ENCODE peak calls at places on chromosomes 7 and 10, in ten cellular contexts. T is fibroblast of pulmonary artery, A is GM13977, G is fibroblast of lung, O is astrocyte of the spinal cord, F is left ventricle myocardium inferior, M is bronchial epithelial cell, B is transverse colon, N is heart left ventricle, P is endothelial cell. L is an unnamed sample.

GRCh38 chr7:3300221-3300650 is 816 bp upstream of the SDK1 start:
- DNase-seq in O (no peak), B (no peak), M (no peak), T (no peak), A (no peak), P (no peak), F (no peak), N (no peak), G (peak; percentile 28), L (no peak)

GRCh38 chr10:61135276-61135721 is 191.3 kb upstream of the RHOBTB1 start:
- DNase-seq in G (no peak), M (peak; percentile 20), O (no peak), A (peak; percentile 9), P (no peak), B (no peak), T (no peak), N (no peak), F (no peak), L (no peak)

GRCh38 chr10:58475322-58476277 is 37.1 kb upstream of the BICC1 start:
- DNase-seq in T (peak; percentile 84), B (no peak), P (no peak), G (peak; percentile 87), F (no peak), A (no peak), M (peak; percentile 10), O (peak; percentile 88), N (no peak), L (no peak)

GRCh38 chr10:114470956-114471905 is 66.9 kb upstream of the AFAP1L2 start:
- DNase-seq in A (peak; percentile 70), F (peak; percentile 52), B (peak; percentile 74), O (peak; percentile 71), P (peak; percentile 44), N (peak; percentile 63), M (peak; percentile 66), T (peak; percentile 84), G (peak; percentile 60), L (peak; percentile 49)

GRCh38 chr7:19080076-19080475 is 37.4 kb downstream of the TWIST1 start:
- DNase-seq in B (no peak), P (no peak), O (no peak), M (peak; percentile 0), F (no peak), G (no peak), A (no peak), N (no peak), T (no peak), L (no peak)

GRCh38 chr7:602341-603141 is 82.9 kb upstream of the PDGFA start:
- DNase-seq in B (peak; percentile 21), F (no peak), T (no peak), N (no peak), O (no peak), P (no peak), M (no peak), G (no peak), A (no peak), L (no peak)

GRCh38 chr10:105925045-105925785 is 1239.3 kb downstream of the SORCS1 start:
- DNase-seq in F (no peak), O (no peak), G (no peak), T (no peak), N (no peak), P (no peak), A (no peak), M (no peak), B (no peak), L (no peak)

GRCh38 chr7:151432658-151433521 is 7.1 kb downstream of the CRYGN start:
- DNase-seq in A (peak; percentile 86), M (peak; percentile 67), O (no peak), F (no peak), B (no peak), G (no peak), T (no peak), N (no peak), P (no peak), L (no peak)

GRCh38 chr7:68725843-68726242 is 872.4 kb upstream of the AUTS2 start:
- DNase-seq in F (no peak), A (no peak), B (no peak), G (no peak), N (no peak), M (no peak), O (no peak), P (no peak), T (no peak), L (no peak)
- TF ChIP-seq CTCF in F (no peak), A (no peak), B (no peak), G (no peak), N (no peak), M (no peak), O (no peak), P (no peak), T (no peak), L (no peak)

GRCh38 chr10:103695584-103696005 is 159.8 kb downstream of the SH3PXD2A start:
- DNase-seq in T (peak; percentile 77), A (no peak), P (no peak), F (no peak), G (peak; percentile 17), B (peak; percentile 77), N (no peak), O (peak; percentile 26), M (no peak), L (no peak)

GRCh38 chr10:103697787-103698186 is 157.6 kb downstream of the SH3PXD2A start:
- DNase-seq in B (no peak), M (no peak), F (no peak), A (no peak), T (no peak), O (no peak), P (no peak), N (no peak), G (no peak), L (no peak)

GRCh38 chr10:103698266-103698665 is 157.1 kb downstream of the SH3PXD2A start:
- DNase-seq in F (no peak), M (no peak), N (no peak), O (no peak), T (no peak), G (no peak), B (no peak), P (no peak), A (no peak), L (no peak)

GRCh38 chr10:103696094-103696410 is 159.3 kb downstream of the SH3PXD2A start:
- DNase-seq in T (no peak), O (no peak), B (no peak), A (no peak), M (no peak), F (no peak), P (no peak), N (no peak), G (no peak), L (no peak)

GRCh38 chr10:103696411-103697145 is 158.8 kb downstream of the SH3PXD2A start:
- DNase-seq in F (peak; percentile 69), A (peak; percentile 82), O (peak; percentile 94), G (peak; percentile 97), P (no peak), N (peak; percentile 76), B (peak; percentile 67), T (peak; percentile 89), M (peak; percentile 95), L (no peak)
- TF ChIP-seq CTCF in F (peak; percentile 56), A (peak; percentile 13), O (peak; percentile 56), G (peak; percentile 55), P (no peak), N (peak; percentile 52), B (peak; percentile 30), T (peak; percentile 67), M (peak; percentile 57), L (peak; percentile 21)

DNA sequence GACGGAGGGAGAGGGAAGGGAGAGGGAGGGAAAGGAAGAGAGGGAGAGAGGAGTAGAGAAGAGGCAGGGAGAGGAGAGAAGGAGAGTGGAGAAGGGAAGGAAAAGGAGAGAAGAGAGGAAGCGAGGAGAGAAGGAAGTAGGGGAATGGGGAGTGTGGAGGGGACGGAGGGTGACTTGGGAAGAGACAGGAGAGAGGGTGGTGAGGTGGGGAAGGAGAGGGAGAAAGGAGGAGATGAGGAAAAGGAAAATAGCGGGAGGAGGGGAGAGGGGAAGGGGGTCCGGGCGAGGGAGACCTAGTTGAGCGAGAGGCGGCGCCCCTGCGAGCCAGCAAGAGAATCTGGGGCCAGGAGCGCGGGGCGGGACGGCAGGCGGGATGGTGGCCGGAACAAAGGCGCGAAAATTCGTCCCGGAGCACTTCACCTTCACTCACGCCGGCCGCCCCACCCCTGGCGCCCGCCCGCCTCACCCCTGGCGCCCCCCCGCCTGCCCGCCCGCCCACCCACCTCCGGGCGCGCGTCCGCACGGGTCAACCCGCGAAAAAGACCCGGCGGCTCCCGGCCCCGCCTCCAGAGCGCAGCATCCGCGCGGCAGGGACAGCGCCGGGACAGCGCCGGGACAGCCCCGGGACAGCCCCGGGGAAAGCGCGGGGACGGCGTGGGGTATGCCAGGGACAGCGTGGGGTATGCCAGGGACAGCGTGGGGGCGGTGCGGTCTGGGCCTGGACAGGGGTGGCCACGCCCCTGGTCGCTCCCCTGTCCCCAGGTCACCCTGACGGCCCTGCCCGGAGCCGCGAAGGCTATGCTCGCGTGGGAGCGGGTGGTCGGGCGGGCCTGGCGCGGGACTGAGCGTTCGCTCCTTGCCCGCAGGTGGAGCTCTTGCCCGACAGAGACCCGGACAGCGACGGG is 4.2 kb downstream of the VSTM2A start:
- DNase-seq in G (no peak), F (no peak), B (peak; percentile 28), A (peak; percentile 49), P (peak; percentile 79), N (no peak), M (no peak), T (no peak), O (no peak), L (peak; percentile 54)
- TF ChIP-seq CTCF in G (no peak), F (no peak), B (no peak), A (no peak), P (peak; percentile 28), N (no peak), M (peak; percentile 29), T (no peak), O (peak; percentile 22), L (peak; percentile 60)

GRCh38 chr10:14236341-14236740 is 94.4 kb downstream of the FRMD4A start:
- DNase-seq in F (no peak), O (no peak), A (no peak), B (no peak), G (no peak), P (no peak), T (no peak), N (no peak), M (no peak), L (no peak)

GRCh38 chr10:14244801-14245211 is 85.9 kb downstream of the FRMD4A start:
- DNase-seq in G (peak; percentile 66), B (no peak), A (no peak), F (no peak), N (no peak), T (peak; percentile 24), M (peak; percentile 78), O (peak; percentile 58), P (no peak), L (no peak)

GRCh38 chr10:14244147-14244546 is 86.6 kb downstream of the FRMD4A start:
- DNase-seq in B (no peak), T (no peak), A (no peak), P (peak; percentile 8), M (no peak), G (peak; percentile 24), N (no peak), F (no peak), O (no peak), L (no peak)

GRCh38 chr10:14241196-14241595 is 89.5 kb downstream of the FRMD4A start:
- DNase-seq in T (no peak), N (no peak), M (no peak), P (no peak), B (no peak), G (no peak), O (no peak), A (no peak), F (no peak), L (no peak)

DNA sequence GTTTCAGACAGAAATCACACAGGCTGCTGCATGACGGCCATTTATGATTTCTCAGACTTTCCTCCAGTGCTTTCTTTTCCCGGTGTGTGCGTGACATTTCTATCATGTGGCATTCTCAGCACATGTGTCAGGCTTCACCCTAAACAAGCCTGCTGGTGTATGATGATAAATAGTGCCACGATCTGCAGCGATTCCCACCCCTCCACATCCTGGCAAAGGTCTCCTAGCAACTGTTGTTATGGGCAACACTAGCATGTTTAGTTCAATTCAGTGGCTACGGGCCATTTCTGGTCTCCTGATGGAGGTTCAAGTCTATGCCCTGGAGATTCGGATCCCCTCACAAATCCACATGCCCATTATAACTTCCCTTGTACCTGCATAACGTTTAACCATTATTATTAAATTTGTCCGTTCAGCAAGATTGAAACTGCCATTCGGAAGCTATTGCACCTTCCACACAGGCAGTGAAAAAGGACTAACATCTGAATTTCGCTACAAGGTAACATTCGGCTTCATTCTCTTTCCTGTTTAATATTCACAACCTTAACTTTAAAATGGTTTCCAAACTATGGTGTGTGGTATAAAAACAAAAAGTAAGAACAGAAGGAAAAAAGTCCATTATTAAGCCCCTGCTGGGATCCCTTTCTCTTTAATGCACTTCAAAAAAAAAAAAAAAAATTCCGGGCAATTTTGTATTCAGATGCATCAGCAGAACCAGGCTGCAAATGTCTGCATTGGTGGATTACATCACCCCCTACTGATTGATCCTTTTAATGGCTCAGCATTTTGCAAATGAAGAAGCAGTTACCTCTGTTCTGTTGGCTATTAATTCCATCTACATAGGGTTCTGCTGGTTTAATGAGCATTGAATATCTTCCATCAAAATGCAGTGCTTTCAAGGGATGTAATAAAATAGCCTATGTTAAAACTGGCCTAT is 90.2 kb downstream of the FRMD4A start:
- DNase-seq in F (no peak), T (peak; percentile 15), A (no peak), P (peak; percentile 36), B (no peak), O (no peak), G (peak; percentile 50), N (no peak), M (no peak), L (no peak)
- TF ChIP-seq CTCF in F (peak; percentile 26), T (no peak), A (no peak), P (no peak), B (no peak), O (no peak), G (no peak), N (no peak), M (no peak), L (peak; percentile 48)